ENCODE peak calls at places on chromosomes 6 and 20, in five cellular contexts. C is hypothalamus; M is AG08395; J is foreskin fibroblast; S is activated naive CD4-positive, alpha-beta T cell treated with anti-CD3 and anti-CD28 coated beads for 36 hours. O is an unnamed sample.

GRCh38 chr20:59214619-59215547 is 51.3 kb downstream of the ZNF831 start:
- DNase-seq in C (no peak), M (no peak), J (no peak), S (no peak), O (no peak)

GRCh38 chr6:67689329-67689728 is 945.8 kb upstream of the ADGRB3 start:
- DNase-seq in C (no peak), M (no peak), J (no peak), S (no peak), O (no peak)

GRCh38 chr20:6689339-6689973 is 78.0 kb upstream of the BMP2 start:
- DNase-seq in C (no peak), M (no peak), J (no peak), S (no peak), O (no peak)

GRCh38 chr6:168956884-168957730 is 296.5 kb downstream of the THBS2 start:
- DNase-seq in C (peak; percentile 50), M (peak; percentile 90), J (peak; percentile 95), S (peak; percentile 68), O (peak; percentile 63)

GRCh38 chr6:30334077-30334476 is 7.3 kb downstream of the TRIM39 start:
- DNase-seq in C (no peak), M (no peak), J (no peak), S (no peak), O (no peak)

GRCh38 chr6:154548130-154548830 is 37.8 kb upstream of the CNKSR3 start:
- DNase-seq in C (no peak), M (no peak), J (peak; percentile 65), S (no peak), O (peak; percentile 11)

GRCh38 chr20:44465001-44465560 is 10.6 kb upstream of the TTPAL start:
- DNase-seq in C (no peak), M (no peak), J (no peak), S (no peak), O (no peak)

GRCh38 chr20:14826926-14827325 is 489.5 kb upstream of the FLRT3 start:
- DNase-seq in C (no peak), M (no peak), J (no peak), S (no peak), O (no peak)

GRCh38 chr6:105851181-105851580 is 235.0 kb upstream of the PRDM1 start:
- DNase-seq in C (no peak), M (peak; percentile 62), J (peak; percentile 89), S (no peak), O (no peak)

GRCh38 chr6:45445749-45446454 is 68.2 kb upstream of the SUPT3H start:
- DNase-seq in C (no peak), M (peak; percentile 88), J (peak; percentile 98), S (peak; percentile 60), O (peak; percentile 30)

GRCh38 chr6:142400495-142400894 is 98.7 kb downstream of the ADGRG6 start:
- DNase-seq in C (no peak), M (no peak), J (peak; percentile 62), S (no peak), O (no peak)

GRCh38 chr6:33846226-33846625 is 42.4 kb upstream of the MLN start:
- DNase-seq in C (no peak), M (no peak), J (peak; percentile 50), S (no peak), O (no peak)

GRCh38 chr6:107488875-107489635 is 862 bp upstream of the SOBP start:
- DNase-seq in C (peak; percentile 46), M (peak; percentile 28), J (peak; percentile 54), S (peak; percentile 23), O (no peak)

GRCh38 chr20:12173333-12173732 is 255.6 kb downstream of the BTBD3 start:
- DNase-seq in C (no peak), M (no peak), J (peak; percentile 46), S (no peak), O (no peak)

GRCh38 chr6:42502990-42503389 is 51.3 kb upstream of the TRERF1 start:
- DNase-seq in C (no peak), M (no peak), J (no peak), S (no peak), O (no peak)

GRCh38 chr6:168785720-168786511 is 344.9 kb downstream of the SMOC2 start:
- DNase-seq in C (no peak), M (no peak), J (no peak), S (no peak), O (no peak)

GRCh38 chr6:139588734-139589418 is 214.4 kb upstream of the CITED2 start:
- DNase-seq in C (no peak), M (no peak), J (peak; percentile 86), S (no peak), O (no peak)

GRCh38 chr20:535958-536357 is 7.6 kb downstream of the CSNK2A1 start:
- DNase-seq in C (no peak), M (no peak), J (no peak), S (no peak), O (no peak)

GRCh38 chr6:148313483-148313882 is 29.2 kb upstream of the SASH1 start:
- DNase-seq in C (no peak), M (no peak), J (no peak), S (no peak), O (no peak)

GRCh38 chr6:129835691-129836090 is 25.4 kb downstream of the TMEM244 start:
- DNase-seq in C (no peak), M (no peak), J (peak; percentile 45), S (no peak), O (no peak)